ENCODE peak calls at places on chromosomes 3 and 15, in four cellular contexts. K, L, Q and V are unnamed samples.
A peak's percentile ranks its signal among the peaks of the same experiment; 100 is the strongest.

GRCh38 chr3:54235998-54236397 is 113.6 kb downstream of the CACNA2D3 start:
- DNase-seq in Q (no peak), K (no peak), L (no peak), V (no peak)

GRCh38 chr3:119403201-119403600 is 60.2 kb downstream of the TMEM39A start:
- DNase-seq in K (no peak), Q (peak; percentile 46), L (no peak), V (no peak)

GRCh38 chr15:31391687-31392671 is 65.3 kb downstream of the KLF13 start:
- DNase-seq in Q (peak; percentile 62), L (peak; percentile 83), K (peak; percentile 87), V (peak; percentile 76)

GRCh38 chr15:20352241-20353200 is 189.1 kb downstream of the GOLGA6L6 start:
- DNase-seq in L (no peak), Q (no peak), K (no peak), V (no peak)

GRCh38 chr15:28094732-28095521 is 4.2 kb downstream of the OCA2 start:
- DNase-seq in L (no peak), Q (no peak), K (peak; percentile 79), V (no peak)

GRCh38 chr3:65265942-65266341 is 578.1 kb upstream of the ADAMTS9 start:
- DNase-seq in L (no peak), Q (no peak), K (no peak), V (no peak)

GRCh38 chr3:147392083-147392916 is 14.0 kb downstream of the ZIC4 start:
- DNase-seq in Q (no peak), L (no peak), K (peak; percentile 90), V (no peak)

GRCh38 chr15:77901921-77902750 is 175.4 kb downstream of the TBC1D2B start:
- DNase-seq in K (no peak), Q (no peak), L (no peak), V (peak; percentile 6)

GRCh38 chr3:44445786-44446185 is 31.7 kb downstream of the ZNF445 start:
- DNase-seq in L (no peak), Q (no peak), K (no peak), V (no peak)

GRCh38 chr3:176579741-176580185 is 617.5 kb downstream of the TBL1XR1 start:
- DNase-seq in Q (peak; percentile 10), L (peak; percentile 11), K (no peak), V (peak; percentile 59)

GRCh38 chr3:159260049-159260662 is 458.3 kb downstream of the MFSD1 start:
- DNase-seq in L (peak; percentile 74), Q (peak; percentile 77), K (no peak), V (peak; percentile 80)

GRCh38 chr3:160948273-160948672 is 156.9 kb downstream of the B3GALNT1 start:
- DNase-seq in Q (no peak), L (no peak), K (no peak), V (no peak)

GRCh38 chr3:69082805-69083204 is 1.9 kb upstream of the ARL6IP5 start:
- DNase-seq in K (no peak), L (peak; percentile 90), Q (peak; percentile 83), V (peak; percentile 52)

GRCh38 chr3:147529551-147529950 is 120.4 kb downstream of the ZIC1 start:
- DNase-seq in L (no peak), Q (no peak), K (no peak), V (no peak)

GRCh38 chr3:125349556-125350165 is 25.5 kb downstream of the ZNF148 start:
- DNase-seq in K (no peak), Q (peak; percentile 23), L (no peak), V (no peak)

GRCh38 chr3:177498037-177498857 is 301.0 kb upstream of the TBL1XR1 start:
- DNase-seq in K (no peak), L (no peak), Q (peak; percentile 52), V (no peak)

GRCh38 chr15:78841307-78841706 is 30.0 kb upstream of the ADAMTS7 start:
- DNase-seq in Q (no peak), K (no peak), L (peak; percentile 22), V (no peak)

GRCh38 chr3:36988336-36988735 is 4.6 kb downstream of the EPM2AIP1 start:
- DNase-seq in K (no peak), Q (no peak), L (no peak), V (no peak)

GRCh38 chr3:129120254-129121004 is 1.2 kb downstream of the RAB43 start:
- DNase-seq in Q (peak; percentile 86), K (peak; percentile 83), L (peak; percentile 94), V (peak; percentile 84)
- H3K18ac ChIP-seq in Q (peak overlapping the region; percentile 21), K (peak overlapping the region; percentile 89), L (peak overlapping the region; percentile 96), V (peak overlapping the region; percentile 48)

GRCh38 chr15:49751191-49751590 is 130.3 kb downstream of the DTWD1 start:
- DNase-seq in K (no peak), Q (no peak), L (no peak), V (no peak)
- H3K18ac ChIP-seq in K (no peak overlapping the region), Q (no peak overlapping the region), L (no peak overlapping the region), V (no peak overlapping the region)

GRCh38 chr15:63945005-63945788 is 101.1 kb downstream of the DAPK2 start:
- DNase-seq in K (peak; percentile 91), Q (peak; percentile 34), L (peak; percentile 59), V (peak; percentile 60)
- H3K18ac ChIP-seq in K (peak overlapping the region; percentile 65), Q (no peak overlapping the region), L (no peak overlapping the region), V (no peak overlapping the region)

DNA sequence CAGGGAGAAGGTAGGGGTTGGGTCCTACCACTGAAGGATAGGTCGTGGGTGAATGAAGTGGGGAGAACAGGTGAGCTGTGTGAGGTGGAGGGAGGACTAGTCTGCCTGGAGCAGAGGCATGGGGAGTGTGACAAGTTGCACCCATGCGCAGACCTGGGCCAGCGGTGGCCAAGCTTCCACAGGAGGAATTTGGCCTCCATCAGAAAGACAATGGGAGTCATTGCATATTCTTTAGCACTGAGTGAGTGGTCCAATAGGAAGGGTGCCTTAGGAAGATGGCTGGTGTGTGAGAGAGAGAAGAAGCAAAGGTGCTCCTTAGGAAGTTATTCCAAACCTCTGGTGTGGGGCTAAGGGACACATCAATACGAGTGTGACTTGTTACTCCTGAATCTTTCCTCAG is 191.1 kb downstream of the KCNAB1 start:
- DNase-seq in K (no peak), Q (no peak), L (no peak), V (no peak)
- H3K18ac ChIP-seq in K (no peak overlapping the region), Q (no peak overlapping the region), L (no peak overlapping the region), V (no peak overlapping the region)

GRCh38 chr3:52299815-52300611 is 12.4 kb downstream of the GLYCTK start:
- DNase-seq in Q (peak; percentile 34), L (peak; percentile 71), K (peak; percentile 67), V (peak; percentile 46)
- H3K18ac ChIP-seq in Q (no peak overlapping the region), L (peak overlapping the region; percentile 67), K (peak overlapping the region; percentile 34), V (no peak overlapping the region)

DNA sequence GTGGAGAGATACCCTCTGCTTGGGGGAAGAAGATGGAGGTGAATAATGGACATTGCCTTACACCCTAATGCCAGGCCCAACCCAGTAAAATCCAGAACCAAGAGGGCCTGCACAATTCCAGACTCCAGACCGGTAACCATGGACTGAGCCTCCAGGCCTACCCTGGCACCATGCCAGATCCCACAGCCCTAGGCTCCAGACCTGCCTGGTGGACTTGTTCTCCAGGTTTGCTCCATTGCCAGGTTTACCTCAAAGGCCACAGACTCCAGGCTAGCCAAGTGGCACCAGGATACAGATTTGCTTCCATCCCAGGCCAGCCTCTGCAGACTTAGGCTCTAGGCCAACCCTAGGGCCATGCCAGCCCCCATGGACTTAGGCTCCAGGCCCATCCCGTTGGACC is 14.0 kb downstream of the PLCH1 start:
- DNase-seq in L (no peak), Q (no peak), K (no peak), V (no peak)
- H3K18ac ChIP-seq in L (no peak overlapping the region), Q (no peak overlapping the region), K (no peak overlapping the region), V (no peak overlapping the region)

DNA sequence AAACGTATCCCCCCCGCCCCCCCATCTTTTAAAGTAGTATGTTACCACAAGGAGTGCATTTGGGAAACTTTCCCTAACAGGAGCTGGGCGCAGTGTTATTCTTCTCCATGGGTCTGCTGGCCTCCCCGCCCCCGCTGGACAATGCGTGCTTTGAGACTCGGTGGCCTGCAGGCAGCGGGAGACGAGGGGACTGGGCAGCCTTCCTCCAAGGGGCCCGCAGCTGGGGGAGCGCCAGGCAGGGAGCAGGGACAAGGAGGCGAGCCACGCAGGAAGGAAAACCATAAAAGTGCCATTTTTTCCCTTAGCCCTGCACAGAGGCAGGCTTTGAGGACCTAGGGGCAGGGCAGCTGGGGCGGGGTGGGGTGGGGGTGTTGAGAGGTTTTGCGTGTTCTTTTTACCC is 14.1 kb downstream of the SOX2 start:
- DNase-seq in Q (no peak), K (peak; percentile 54), L (no peak), V (no peak)
- H3K18ac ChIP-seq in Q (no peak overlapping the region), K (peak overlapping the region; percentile 95), L (no peak overlapping the region), V (no peak overlapping the region)

GRCh38 chr3:48473617-48473952 is 27.0 kb downstream of the ATRIP start:
- DNase-seq in K (no peak), L (no peak), Q (no peak), V (no peak)

GRCh38 chr3:48474619-48475018 is 28.1 kb downstream of the ATRIP start:
- DNase-seq in Q (no peak), K (peak; percentile 81), L (no peak), V (peak; percentile 9)

GRCh38 chr3:48470286-48470685 is 23.7 kb downstream of the ATRIP start:
- DNase-seq in L (no peak), Q (no peak), K (no peak), V (no peak)

GRCh38 chr3:48472923-48473616 is 26.5 kb downstream of the ATRIP start:
- DNase-seq in K (peak; percentile 94), Q (peak; percentile 91), L (peak; percentile 98), V (peak; percentile 86)

GRCh38 chr3:48472673-48472922 is 26.1 kb downstream of the ATRIP start:
- DNase-seq in L (no peak), K (no peak), Q (no peak), V (peak; percentile 73)
- H3K18ac ChIP-seq in L (peak overlapping the region; percentile 97), K (peak overlapping the region; percentile 96), Q (peak overlapping the region; percentile 72), V (peak overlapping the region; percentile 91)

GRCh38 chr3:33064929-33065328 is 32.0 kb downstream of the GLB1 start:
- DNase-seq in Q (no peak), L (no peak), K (no peak), V (no peak)
- H3K18ac ChIP-seq in Q (no peak overlapping the region), L (no peak overlapping the region), K (no peak overlapping the region), V (no peak overlapping the region)